ENCODE peak calls at places on chromosomes 5 and 9, in four cellular contexts. T, L, R and E are unnamed samples.

GRCh38 chr5:149552761-149553160 is 1.5 kb upstream of the CSNK1A1 start:
- DNase-seq in T (no peak), R (no peak), L (peak; percentile 29), E (no peak)

GRCh38 chr5:126031989-126032716 is 391.1 kb upstream of the GRAMD2B start:
- DNase-seq in R (no peak), L (no peak), T (no peak), E (no peak)

GRCh38 chr9:77161966-77162365 is 15.4 kb upstream of the VPS13A start:
- DNase-seq in L (no peak), R (no peak), T (no peak), E (no peak)

GRCh38 chr9:105834404-105834803 is 140.1 kb downstream of the TMEM38B start:
- DNase-seq in T (no peak), R (no peak), L (no peak), E (no peak)

GRCh38 chr5:114447084-114447773 is 85.4 kb downstream of the KCNN2 start:
- DNase-seq in R (no peak), L (no peak), T (no peak), E (no peak)

GRCh38 chr5:97550164-97550563 is 367.1 kb upstream of the RIOK2 start:
- DNase-seq in L (no peak), T (no peak), R (no peak), E (no peak)

GRCh38 chr9:113215142-113215541 is 5.9 kb downstream of the FKBP15 start:
- DNase-seq in T (peak; percentile 22), L (no peak), R (no peak), E (no peak)

GRCh38 chr9:89360465-89360864 is 42.2 kb downstream of the SECISBP2 start:
- DNase-seq in L (no peak), R (no peak), T (no peak), E (no peak)

GRCh38 chr5:127671218-127671617 is 22.3 kb downstream of the CTXN3 start:
- DNase-seq in R (no peak), L (no peak), T (no peak), E (no peak)

GRCh38 chr9:107161338-107161737 is 121.7 kb upstream of the RAD23B start:
- DNase-seq in R (no peak), L (no peak), T (peak; percentile 6), E (no peak)

GRCh38 chr9:33290247-33290993 is at the start of gene NFX1:
- DNase-seq in R (peak; percentile 94), L (peak; percentile 90), T (peak; percentile 94), E (peak; percentile 96)

GRCh38 chr9:136241540-136241939 is 4.1 kb downstream of the QSOX2 start:
- DNase-seq in R (no peak), L (no peak), T (no peak), E (no peak)

GRCh38 chr5:72878854-72879253 is 62.4 kb downstream of the TNPO1 start:
- DNase-seq in R (no peak), L (no peak), T (no peak), E (no peak)

GRCh38 chr9:75906531-75906930 is 16.1 kb downstream of the PCSK5 start:
- DNase-seq in T (no peak), L (no peak), R (no peak), E (no peak)

GRCh38 chr5:52269395-52269794 is 518.3 kb upstream of the ITGA1 start:
- DNase-seq in L (no peak), R (no peak), T (no peak), E (no peak)

GRCh38 chr5:82234880-82235279 is 43.3 kb downstream of the RPS23 start:
- DNase-seq in L (no peak), R (no peak), T (no peak), E (no peak)

GRCh38 chr9:134590240-134591081 is 51.1 kb upstream of the COL5A1 start:
- DNase-seq in R (no peak), L (no peak), T (peak; percentile 24), E (no peak)

GRCh38 chr5:143016777-143017374 is 246.7 kb downstream of the ARHGAP26 start:
- DNase-seq in T (no peak), L (peak; percentile 54), R (no peak), E (no peak)

GRCh38 chr5:34842554-34842953 is 3.6 kb downstream of the TTC23L start:
- DNase-seq in L (no peak), R (no peak), T (no peak), E (no peak)

GRCh38 chr5:106392766-106393165 is 1278.0 kb downstream of the EFNA5 start:
- DNase-seq in L (no peak), R (no peak), T (no peak), E (no peak)

GRCh38 chr5:31196309-31196708 is 2.8 kb downstream of the CDH6 start:
- DNase-seq in L (no peak), T (peak; percentile 9), R (no peak), E (no peak)

GRCh38 chr9:109319631-109320233 is 1.1 kb downstream of the EPB41L4B start:
- DNase-seq in R (no peak), T (no peak), L (no peak), E (no peak)

GRCh38 chr9:135956798-135957166 is 4.4 kb downstream of the UBAC1 start:
- DNase-seq in R (no peak), T (no peak), L (no peak), E (no peak)

GRCh38 chr9:16318516-16319060 is 551.9 kb downstream of the BNC2 start:
- DNase-seq in R (no peak), T (no peak), L (no peak), E (no peak)

GRCh38 chr5:139611703-139612584 is 36.2 kb upstream of the CXXC5 start:
- DNase-seq in T (no peak), R (no peak), L (no peak), E (no peak)

GRCh38 chr5:143398053-143398355 is 5.5 kb downstream of the NR3C1 start:
- DNase-seq in L (no peak), R (no peak), T (no peak), E (no peak)

GRCh38 chr5:180669661-180670060 is 20.3 kb upstream of the FLT4 start:
- DNase-seq in T (no peak), L (no peak), R (no peak), E (no peak)

GRCh38 chr9:755454-756381 is 85.8 kb upstream of the DMRT1 start:
- DNase-seq in L (no peak), R (no peak), T (peak; percentile 93), E (no peak)

GRCh38 chr5:169702726-169703481 is 65.8 kb downstream of the DOCK2 start:
- DNase-seq in T (no peak), L (no peak), R (peak; percentile 84), E (no peak)

GRCh38 chr5:147972441-147972840 is 66.1 kb upstream of the C5orf46 start:
- DNase-seq in T (no peak), R (no peak), L (no peak), E (no peak)

DNA sequence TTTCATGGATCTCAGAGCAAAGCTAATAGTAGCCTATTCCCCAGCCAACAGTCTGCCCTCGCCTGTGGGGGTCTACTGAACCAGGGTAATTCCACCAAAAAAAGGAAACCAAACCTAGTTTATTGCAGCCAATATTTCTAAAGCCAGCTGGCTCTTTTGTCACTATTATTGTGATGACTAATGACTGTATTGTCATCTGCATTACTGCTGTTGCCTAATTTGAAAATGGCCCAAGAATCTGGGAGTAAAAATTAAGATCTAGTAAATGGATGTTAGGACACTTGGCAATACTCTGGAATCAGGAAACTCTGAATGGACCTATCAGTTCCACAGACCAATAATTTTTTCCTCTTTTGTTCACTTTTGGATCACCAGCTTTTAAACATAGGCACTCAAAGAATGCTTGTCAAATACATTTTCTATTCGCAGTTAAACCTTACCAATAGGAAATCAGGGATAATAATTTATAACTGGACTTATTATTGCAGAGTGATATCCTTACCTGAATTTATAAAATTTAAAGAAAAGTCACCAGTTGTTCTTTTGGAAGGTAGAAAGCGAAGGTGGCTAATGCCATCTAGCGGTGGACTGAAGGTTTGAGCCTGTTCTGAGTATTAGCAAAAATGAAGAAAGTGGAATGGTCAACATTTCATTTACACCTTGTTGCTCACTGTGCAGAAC is 69.2 kb downstream of the SYK start:
- DNase-seq in L (peak; percentile 14), R (peak; percentile 17), T (peak; percentile 25), E (no peak)
- TF ChIP-seq BRCA1 in L (no peak), R (no peak), T (no peak), E (no peak)

DNA sequence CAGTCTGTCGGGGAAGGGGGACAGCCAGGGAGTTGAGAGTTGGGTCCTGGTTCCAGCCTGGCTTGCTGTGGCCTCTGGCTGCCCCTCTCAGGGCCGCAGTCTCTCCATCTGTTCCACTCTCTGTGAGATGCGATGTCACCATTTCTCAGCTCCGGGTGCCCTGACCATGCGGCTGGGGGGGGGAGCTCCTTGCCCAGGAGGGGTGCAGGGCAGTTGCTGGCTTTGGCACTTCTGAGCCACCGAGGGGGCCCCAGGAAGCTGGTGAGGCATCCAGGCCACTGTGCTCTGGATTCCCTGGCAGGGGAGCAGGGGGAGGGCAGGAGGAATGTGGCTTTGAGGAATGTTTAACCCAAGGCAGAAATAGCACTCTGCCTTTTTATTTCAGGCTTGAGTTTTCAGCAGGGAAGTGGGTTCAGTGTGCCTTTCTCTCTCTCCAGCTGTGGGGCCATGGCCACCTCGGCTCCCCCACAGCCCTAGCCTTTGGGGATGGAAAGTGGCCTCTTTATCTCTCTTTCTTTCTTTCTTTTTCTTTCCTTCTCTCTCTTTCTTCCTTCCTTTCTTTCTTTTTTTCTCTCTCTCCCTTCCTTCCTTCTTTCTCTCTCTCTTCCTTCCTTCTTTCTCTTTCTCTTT is 11.0 kb downstream of the NCS1 start:
- DNase-seq in T (peak; percentile 46), R (no peak), L (no peak), E (no peak)
- TF ChIP-seq BRCA1 in T (no peak), R (no peak), L (no peak), E (no peak)

DNA sequence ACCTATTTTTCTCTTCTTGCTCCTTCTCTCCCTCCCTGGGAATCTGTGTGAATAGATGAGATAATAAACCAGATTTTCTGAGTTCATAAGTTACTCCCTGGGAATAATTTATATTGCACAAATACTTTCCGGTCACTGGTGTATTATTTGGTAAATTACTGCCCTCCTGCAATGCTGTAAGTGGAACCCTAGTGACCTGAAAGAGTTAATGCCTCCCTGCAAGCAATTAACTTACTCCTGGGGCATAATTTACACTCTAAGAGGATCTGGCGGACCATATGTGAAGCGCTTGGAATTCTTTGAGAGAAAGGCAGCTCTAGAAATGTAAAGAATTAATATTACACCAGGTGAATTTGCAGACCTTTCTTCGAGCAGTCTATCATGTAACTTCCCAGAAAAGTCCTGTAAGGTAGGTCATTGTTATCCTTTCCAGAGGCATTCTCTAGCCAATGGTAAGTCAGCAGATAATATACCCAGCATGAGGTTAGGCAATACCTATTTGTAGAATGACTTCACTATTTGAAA is 7.0 kb upstream of the GDNF start:
- DNase-seq in R (no peak), T (no peak), L (no peak), E (no peak)
- TF ChIP-seq BRCA1 in R (no peak), T (no peak), L (no peak), E (no peak)

GRCh38 chr5:176529824-176530195 is 7.4 kb downstream of the RNF44 start:
- DNase-seq in T (no peak), L (no peak), R (no peak), E (no peak)
- TF ChIP-seq BRCA1 in T (no peak), L (no peak), R (no peak), E (no peak)

DNA sequence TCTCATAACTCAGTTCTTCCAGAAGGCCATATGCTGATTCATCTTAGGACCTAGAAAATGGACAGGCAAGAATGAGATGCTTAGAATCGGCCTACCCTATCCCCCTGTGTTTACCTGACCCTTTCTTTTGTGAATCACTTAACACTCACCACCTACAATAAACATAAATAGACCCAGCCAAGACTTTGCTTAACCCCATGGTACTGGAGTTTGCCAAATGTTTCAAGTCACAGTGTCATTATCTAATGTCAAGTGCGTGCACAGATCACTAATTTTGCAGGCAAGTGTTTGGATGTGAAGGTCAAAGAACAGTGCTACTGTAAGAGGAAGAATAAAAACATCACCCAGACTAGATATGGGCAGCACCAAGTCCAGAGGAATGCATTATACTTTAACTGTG is 77.5 kb downstream of the GLIS3 start:
- DNase-seq in L (no peak), R (no peak), T (no peak), E (no peak)
- TF ChIP-seq BRCA1 in L (no peak), R (no peak), T (no peak), E (no peak)

GRCh38 chr5:39437469-39437868 is 12.7 kb upstream of the DAB2 start:
- DNase-seq in T (peak; percentile 90), L (no peak), R (no peak), E (no peak)
- TF ChIP-seq BRCA1 in T (no peak), L (no peak), R (no peak), E (no peak)